ENCODE peak calls at places on chromosomes 7 and 10, in ten cellular contexts. One of them, this sample, is unnamed.

GRCh38 chr10:85741626-85742300 is 624.8 kb downstream of the GRID1 start:
- DNase-seq in heart left ventricle: no peak
- DNase-seq in colonic mucosa: no peak
- DNase-seq in AG08395: no peak
- DNase-seq in T-helper 9 cell: no peak
- DNase-seq in AG10803: no peak
- DNase-seq in ACHN: peak
- DNase-seq in D341Med: no peak
- DNase-seq in ovary: no peak
- DNase-seq in omental fat pad: no peak
- DNase-seq in this sample: no peak

GRCh38 chr7:112205348-112206237 is 606 bp downstream of the DOCK4 start:
- DNase-seq in heart left ventricle: peak
- DNase-seq in colonic mucosa: peak
- DNase-seq in AG08395: peak
- DNase-seq in T-helper 9 cell: peak
- DNase-seq in AG10803: peak
- DNase-seq in ACHN: peak
- DNase-seq in D341Med: peak
- DNase-seq in ovary: peak
- DNase-seq in omental fat pad: no peak
- DNase-seq in this sample: peak

GRCh38 chr10:119177708-119178370 is 773 bp downstream of the PRDX3 start:
- DNase-seq in heart left ventricle: no peak
- DNase-seq in colonic mucosa: peak
- DNase-seq in AG08395: no peak
- DNase-seq in T-helper 9 cell: no peak
- DNase-seq in AG10803: no peak
- DNase-seq in ACHN: no peak
- DNase-seq in D341Med: no peak
- DNase-seq in ovary: no peak
- DNase-seq in omental fat pad: no peak
- DNase-seq in this sample: no peak

GRCh38 chr7:98352621-98353020 is 48.3 kb downstream of the BAIAP2L1 start:
- DNase-seq in heart left ventricle: no peak
- DNase-seq in colonic mucosa: peak
- DNase-seq in AG08395: peak
- DNase-seq in T-helper 9 cell: no peak
- DNase-seq in AG10803: peak
- DNase-seq in ACHN: no peak
- DNase-seq in D341Med: no peak
- DNase-seq in ovary: no peak
- DNase-seq in omental fat pad: no peak
- DNase-seq in this sample: no peak

GRCh38 chr10:106582291-106582690 is 582.2 kb downstream of the SORCS1 start:
- DNase-seq in heart left ventricle: no peak
- DNase-seq in colonic mucosa: no peak
- DNase-seq in AG08395: no peak
- DNase-seq in T-helper 9 cell: no peak
- DNase-seq in AG10803: no peak
- DNase-seq in ACHN: peak
- DNase-seq in D341Med: no peak
- DNase-seq in ovary: no peak
- DNase-seq in omental fat pad: no peak
- DNase-seq in this sample: no peak

GRCh38 chr7:150845471-150845870 is 6.8 kb upstream of the AOC1 start:
- DNase-seq in heart left ventricle: peak
- DNase-seq in colonic mucosa: no peak
- DNase-seq in AG08395: no peak
- DNase-seq in T-helper 9 cell: no peak
- DNase-seq in AG10803: peak
- DNase-seq in ACHN: no peak
- DNase-seq in D341Med: no peak
- DNase-seq in ovary: no peak
- DNase-seq in omental fat pad: no peak
- DNase-seq in this sample: no peak

GRCh38 chr7:134777908-134778580 is 1.4 kb upstream of the CALD1 start:
- DNase-seq in heart left ventricle: no peak
- DNase-seq in colonic mucosa: no peak
- DNase-seq in AG08395: no peak
- DNase-seq in T-helper 9 cell: no peak
- DNase-seq in AG10803: peak
- DNase-seq in ACHN: no peak
- DNase-seq in D341Med: no peak
- DNase-seq in ovary: no peak
- DNase-seq in omental fat pad: no peak
- DNase-seq in this sample: peak

GRCh38 chr10:133113847-133114246 is 26.1 kb downstream of the ADGRA1 start:
- DNase-seq in heart left ventricle: no peak
- DNase-seq in colonic mucosa: no peak
- DNase-seq in AG08395: no peak
- DNase-seq in T-helper 9 cell: no peak
- DNase-seq in AG10803: no peak
- DNase-seq in ACHN: no peak
- DNase-seq in D341Med: no peak
- DNase-seq in ovary: no peak
- DNase-seq in omental fat pad: no peak
- DNase-seq in this sample: no peak

GRCh38 chr10:60820093-60820769 is 42.0 kb downstream of the CDK1 start:
- DNase-seq in heart left ventricle: no peak
- DNase-seq in colonic mucosa: no peak
- DNase-seq in AG08395: peak
- DNase-seq in T-helper 9 cell: no peak
- DNase-seq in AG10803: peak
- DNase-seq in ACHN: peak
- DNase-seq in D341Med: no peak
- DNase-seq in ovary: no peak
- DNase-seq in omental fat pad: no peak
- DNase-seq in this sample: no peak

GRCh38 chr7:20307901-20308300 is 22.8 kb upstream of the ITGB8 start:
- DNase-seq in heart left ventricle: no peak
- DNase-seq in colonic mucosa: no peak
- DNase-seq in AG08395: no peak
- DNase-seq in T-helper 9 cell: no peak
- DNase-seq in AG10803: no peak
- DNase-seq in ACHN: no peak
- DNase-seq in D341Med: no peak
- DNase-seq in ovary: no peak
- DNase-seq in omental fat pad: no peak
- DNase-seq in this sample: no peak

GRCh38 chr7:106178593-106179134 is 66.6 kb upstream of the SYPL1 start:
- DNase-seq in heart left ventricle: no peak
- DNase-seq in colonic mucosa: no peak
- DNase-seq in AG08395: peak
- DNase-seq in T-helper 9 cell: no peak
- DNase-seq in AG10803: peak
- DNase-seq in ACHN: peak
- DNase-seq in D341Med: no peak
- DNase-seq in ovary: no peak
- DNase-seq in omental fat pad: no peak
- DNase-seq in this sample: no peak

GRCh38 chr7:83655951-83656556 is 7.1 kb upstream of the SEMA3E start:
- DNase-seq in heart left ventricle: no peak
- DNase-seq in colonic mucosa: peak
- DNase-seq in AG08395: peak
- DNase-seq in T-helper 9 cell: no peak
- DNase-seq in AG10803: peak
- DNase-seq in ACHN: peak
- DNase-seq in D341Med: peak
- DNase-seq in ovary: no peak
- DNase-seq in omental fat pad: no peak
- DNase-seq in this sample: no peak

GRCh38 chr7:90538405-90538804 is 57.7 kb upstream of the CDK14 start:
- DNase-seq in heart left ventricle: no peak
- DNase-seq in colonic mucosa: no peak
- DNase-seq in AG08395: no peak
- DNase-seq in T-helper 9 cell: no peak
- DNase-seq in AG10803: no peak
- DNase-seq in ACHN: no peak
- DNase-seq in D341Med: no peak
- DNase-seq in ovary: no peak
- DNase-seq in omental fat pad: no peak
- DNase-seq in this sample: no peak

GRCh38 chr10:132422169-132422691 is 25.2 kb downstream of the PWWP2B start:
- DNase-seq in heart left ventricle: no peak
- DNase-seq in colonic mucosa: no peak
- DNase-seq in AG08395: no peak
- DNase-seq in T-helper 9 cell: no peak
- DNase-seq in AG10803: no peak
- DNase-seq in ACHN: no peak
- DNase-seq in D341Med: peak
- DNase-seq in ovary: no peak
- DNase-seq in omental fat pad: no peak
- DNase-seq in this sample: no peak

GRCh38 chr10:48946891-48947500 is 7.4 kb upstream of the LRRC18 start:
- DNase-seq in heart left ventricle: no peak
- DNase-seq in colonic mucosa: no peak
- DNase-seq in AG08395: no peak
- DNase-seq in T-helper 9 cell: no peak
- DNase-seq in AG10803: no peak
- DNase-seq in ACHN: no peak
- DNase-seq in D341Med: no peak
- DNase-seq in ovary: no peak
- DNase-seq in omental fat pad: no peak
- DNase-seq in this sample: no peak

GRCh38 chr7:54542920-54543539 is 855 bp downstream of the VSTM2A start:
- DNase-seq in heart left ventricle: no peak
- DNase-seq in colonic mucosa: no peak
- DNase-seq in AG08395: peak
- DNase-seq in T-helper 9 cell: no peak
- DNase-seq in AG10803: peak
- DNase-seq in ACHN: peak
- DNase-seq in D341Med: no peak
- DNase-seq in ovary: no peak
- DNase-seq in omental fat pad: no peak
- DNase-seq in this sample: no peak

GRCh38 chr7:1144269-1144771 is 15.7 kb downstream of the ZFAND2A start:
- DNase-seq in heart left ventricle: no peak
- DNase-seq in colonic mucosa: no peak
- DNase-seq in AG08395: peak
- DNase-seq in T-helper 9 cell: no peak
- DNase-seq in AG10803: peak
- DNase-seq in ACHN: peak
- DNase-seq in D341Med: no peak
- DNase-seq in ovary: no peak
- DNase-seq in omental fat pad: no peak
- DNase-seq in this sample: no peak

GRCh38 chr7:28430626-28431025 is 18.3 kb downstream of the CREB5 start:
- DNase-seq in heart left ventricle: no peak
- DNase-seq in colonic mucosa: no peak
- DNase-seq in AG08395: no peak
- DNase-seq in T-helper 9 cell: no peak
- DNase-seq in AG10803: no peak
- DNase-seq in ACHN: no peak
- DNase-seq in D341Med: no peak
- DNase-seq in ovary: no peak
- DNase-seq in omental fat pad: no peak
- DNase-seq in this sample: no peak

GRCh38 chr7:147535619-147536200 is 1054.9 kb upstream of the C7orf33 start:
- DNase-seq in heart left ventricle: no peak
- DNase-seq in colonic mucosa: no peak
- DNase-seq in AG08395: peak
- DNase-seq in T-helper 9 cell: no peak
- DNase-seq in AG10803: peak
- DNase-seq in ACHN: no peak
- DNase-seq in D341Med: no peak
- DNase-seq in ovary: no peak
- DNase-seq in omental fat pad: no peak
- DNase-seq in this sample: no peak

This sample was measured in uterus.